ENCODE peak calls at places on chromosomes 5 and 9, in seven cellular contexts. J is H9, G is GM06990, S is IMR-90, X is GM10248, P is AG10803, A is left ventricle myocardium inferior. D is an unnamed sample.

GRCh38 chr9:85108229-85108628 is 438.7 kb downstream of the NTRK2 start:
- DNase-seq in J (no peak), G (no peak), S (no peak), X (no peak), P (no peak), A (no peak), D (no peak)

GRCh38 chr9:35272989-35273388 is 111.2 kb downstream of the UNC13B start:
- DNase-seq in J (no peak), G (no peak), S (peak; percentile 78), X (no peak), P (peak; percentile 49), A (no peak), D (no peak)

GRCh38 chr9:81384911-81385310 is 304.4 kb downstream of the TLE1 start:
- DNase-seq in J (no peak), G (no peak), S (no peak), X (no peak), P (no peak), A (no peak), D (no peak)

GRCh38 chr9:136093331-136093986 is 1.6 kb downstream of the NACC2 start:
- DNase-seq in J (no peak), G (no peak), S (no peak), X (no peak), P (peak; percentile 30), A (no peak), D (no peak)

GRCh38 chr5:5313081-5313736 is 109.3 kb upstream of the ICE1 start:
- DNase-seq in J (no peak), G (no peak), S (peak; percentile 4), X (no peak), P (no peak), A (no peak), D (no peak)

GRCh38 chr9:107190031-107190935 is 92.8 kb upstream of the RAD23B start:
- DNase-seq in J (no peak), G (no peak), S (peak; percentile 80), X (no peak), P (peak; percentile 45), A (no peak), D (no peak)

GRCh38 chr5:96597441-96598020 is 64.6 kb upstream of the CAST start:
- DNase-seq in J (no peak), G (no peak), S (peak; percentile 77), X (no peak), P (peak; percentile 12), A (no peak), D (no peak)

GRCh38 chr9:13719981-13720380 is 440.5 kb upstream of the MPDZ start:
- DNase-seq in J (no peak), G (no peak), S (peak; percentile 84), X (no peak), P (peak; percentile 30), A (no peak), D (no peak)

GRCh38 chr9:13128266-13128825 is 151.1 kb downstream of the MPDZ start:
- DNase-seq in J (no peak), G (no peak), S (no peak), X (no peak), P (peak; percentile 77), A (no peak), D (no peak)

GRCh38 chr9:33148367-33149019 is 18.6 kb downstream of the B4GALT1 start:
- DNase-seq in J (no peak), G (no peak), S (no peak), X (no peak), P (no peak), A (no peak), D (no peak)

GRCh38 chr5:107673368-107674136 is 2.8 kb upstream of the EFNA5 start:
- DNase-seq in J (peak; percentile 91), G (peak; percentile 76), S (peak; percentile 87), X (peak; percentile 81), P (peak; percentile 82), A (peak; percentile 80), D (peak; percentile 82)

GRCh38 chr5:12358371-12359090 is 454.3 kb upstream of the CTNND2 start:
- DNase-seq in J (no peak), G (no peak), S (no peak), X (no peak), P (no peak), A (no peak), D (no peak)

GRCh38 chr9:110170728-110171257 is 37.2 kb downstream of the C9orf152 start:
- DNase-seq in J (no peak), G (peak; percentile 13), S (no peak), X (no peak), P (no peak), A (no peak), D (no peak)

GRCh38 chr9:109143881-109144562 is 23.0 kb downstream of the FRRS1L start:
- DNase-seq in J (peak; percentile 48), G (peak; percentile 13), S (peak; percentile 13), X (peak; percentile 62), P (peak; percentile 28), A (no peak), D (peak; percentile 61)

DNA sequence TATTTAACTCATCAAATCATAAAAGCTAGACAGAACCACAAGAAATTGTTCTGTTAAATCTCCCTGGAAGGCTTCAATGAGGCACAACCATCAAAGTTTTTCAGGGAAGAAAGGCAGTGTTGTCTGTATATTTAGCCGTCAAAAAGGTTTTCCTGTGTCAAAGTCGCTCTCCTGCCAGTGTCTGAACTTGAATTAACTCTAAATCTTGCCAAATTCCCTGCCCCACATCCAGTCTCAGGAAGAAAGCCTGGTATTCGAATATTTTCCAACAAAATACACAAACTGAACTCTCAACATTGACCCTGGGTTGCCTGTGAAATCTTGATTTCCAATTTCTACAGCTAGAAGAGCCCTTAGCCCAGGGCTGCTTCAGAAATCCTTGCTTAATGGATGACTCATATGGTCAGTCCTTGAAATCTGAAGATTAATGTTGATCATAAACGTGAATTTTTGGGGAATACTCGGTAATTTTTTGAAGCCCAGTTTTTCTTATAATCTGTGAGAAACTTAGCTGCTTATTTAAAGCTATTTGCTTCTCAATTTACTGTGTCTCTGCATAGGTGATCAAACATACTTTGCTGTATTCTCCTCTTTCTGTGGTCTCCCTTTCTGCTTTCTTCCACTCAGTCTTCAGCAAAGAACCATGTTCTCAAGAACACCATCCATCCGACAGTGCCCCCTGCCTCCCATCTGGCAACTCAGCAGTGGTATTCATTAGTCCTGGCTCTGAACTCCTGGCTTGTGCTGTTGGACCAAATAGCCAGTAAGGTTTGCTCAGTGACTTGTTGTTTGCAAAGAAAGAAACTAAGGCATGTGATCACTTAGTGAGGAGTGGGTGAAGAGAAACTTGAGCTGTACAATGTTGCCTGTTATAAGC is 58.9 kb downstream of the NREP start:
- DNase-seq in J (peak; percentile 59), G (no peak), S (peak; percentile 42), X (no peak), P (peak; percentile 53), A (no peak), D (no peak)
- TF ChIP-seq CTCF in J (peak; percentile 61), G (no peak), S (peak; percentile 39), X (no peak), P (peak; percentile 36), A (peak; percentile 18), D (no peak)

GRCh38 chr9:19875291-19875910 is 86.6 kb upstream of the SLC24A2 start:
- DNase-seq in J (no peak), G (no peak), S (no peak), X (no peak), P (peak; percentile 25), A (no peak), D (no peak)
- TF ChIP-seq CTCF in J (no peak), G (no peak), S (no peak), X (no peak), P (no peak), A (no peak), D (no peak)

GRCh38 chr5:54975701-54976100 is 9.7 kb downstream of the ESM1 start:
- DNase-seq in J (no peak), G (no peak), S (no peak), X (no peak), P (no peak), A (no peak), D (no peak)

GRCh38 chr5:54969242-54969641 is 16.2 kb downstream of the ESM1 start:
- DNase-seq in J (no peak), G (no peak), S (no peak), X (no peak), P (no peak), A (no peak), D (no peak)

GRCh38 chr5:54965806-54966205 is 19.6 kb downstream of the ESM1 start:
- DNase-seq in J (no peak), G (no peak), S (no peak), X (no peak), P (no peak), A (no peak), D (no peak)

GRCh38 chr5:54964405-54964804 is 21.0 kb downstream of the ESM1 start:
- DNase-seq in J (no peak), G (no peak), S (no peak), X (no peak), P (no peak), A (no peak), D (no peak)

DNA sequence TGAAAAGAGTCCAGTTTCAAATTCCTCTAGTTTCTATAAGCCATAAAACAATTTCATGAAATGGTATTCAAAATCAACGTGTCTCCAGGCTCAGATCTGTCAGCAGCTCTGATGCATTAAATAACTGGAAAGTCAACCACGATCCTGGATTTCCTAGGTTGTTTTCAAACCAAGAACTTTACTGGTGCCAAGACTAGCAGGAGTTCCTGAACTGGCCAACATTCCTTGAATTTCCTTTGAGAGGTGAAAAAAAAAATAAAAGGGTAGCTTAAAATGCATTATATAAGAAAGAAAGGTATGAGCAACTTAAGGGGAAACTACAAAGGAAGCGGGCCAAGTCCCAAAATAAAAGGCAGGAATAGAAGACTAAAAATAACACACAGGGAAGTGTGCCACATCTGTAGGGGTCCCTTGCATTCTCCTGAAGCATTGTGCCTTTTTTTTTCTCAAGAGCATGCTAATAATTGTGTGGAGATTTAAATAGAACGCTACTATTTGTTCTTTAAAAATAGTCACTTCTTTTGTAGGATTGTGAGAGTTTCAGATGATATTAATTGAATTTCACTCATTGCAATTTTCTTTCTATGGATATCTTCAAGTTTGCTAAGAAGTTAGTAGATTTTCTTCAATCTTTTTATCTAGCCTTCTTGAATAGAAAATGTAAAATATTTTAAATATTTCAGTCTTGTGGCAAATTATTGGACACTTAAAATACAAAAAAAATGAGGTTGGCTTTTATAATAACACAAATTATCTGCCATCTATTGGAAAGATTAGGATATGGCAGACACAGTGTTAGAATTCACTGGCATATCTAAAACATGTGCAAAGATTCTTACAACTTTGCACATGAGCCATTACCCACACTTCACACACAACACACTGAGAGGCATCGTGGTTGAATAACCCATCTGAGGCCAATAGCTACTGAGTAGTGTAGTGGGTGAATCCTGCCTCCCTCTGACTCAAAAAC is 15.3 kb downstream of the ESM1 start:
- DNase-seq in J (no peak), G (no peak), S (no peak), X (no peak), P (no peak), A (no peak), D (no peak)
- TF ChIP-seq CTCF in J (no peak), G (no peak), S (no peak), X (no peak), P (no peak), A (no peak), D (no peak)

DNA sequence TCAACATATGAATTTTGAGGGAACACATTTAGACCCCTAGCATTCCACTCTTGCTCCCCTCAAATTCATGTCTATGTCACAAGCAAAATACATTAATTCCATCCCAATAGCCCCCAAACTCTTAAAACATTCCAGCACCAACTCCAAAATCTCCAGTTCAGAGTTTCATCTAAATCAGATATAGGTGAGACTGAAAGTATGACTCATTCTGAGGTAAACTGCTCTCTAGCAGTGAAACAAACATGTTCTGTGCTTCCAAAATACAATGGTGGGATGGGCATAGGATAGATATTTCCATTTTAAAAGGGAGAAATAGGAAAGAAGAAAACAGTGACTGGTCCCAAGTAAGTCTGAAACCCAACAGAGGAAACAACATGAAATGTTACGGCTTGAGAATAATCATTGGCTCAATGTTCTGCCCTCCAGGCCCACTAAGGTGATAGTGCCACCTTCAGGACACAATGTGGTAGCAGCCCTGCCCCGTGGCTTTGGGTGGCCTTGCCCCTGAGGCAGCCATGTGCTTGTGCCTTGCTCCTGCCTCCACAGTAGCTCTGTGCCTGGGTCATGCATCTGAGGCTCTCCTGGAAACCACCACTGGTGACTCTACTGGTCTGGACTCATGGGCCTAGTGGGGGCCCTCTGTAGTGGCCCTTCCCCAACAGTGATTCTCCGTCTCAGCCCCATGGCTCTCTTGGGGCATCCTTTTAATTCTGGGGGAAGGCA is 36.4 kb upstream of the IPPK start:
- DNase-seq in J (peak; percentile 79), G (no peak), S (no peak), X (peak; percentile 50), P (peak; percentile 35), A (no peak), D (peak; percentile 63)
- TF ChIP-seq CTCF in J (peak; percentile 85), G (peak; percentile 81), S (peak; percentile 21), X (peak; percentile 83), P (peak; percentile 54), A (peak; percentile 63), D (peak; percentile 83)

D was measured in GM13976.